ENCODE peak calls at places on chromosomes 11 and 22, in five cellular contexts. O, R, C, A and Y are unnamed samples.

GRCh38 chr11:118618991-118619375 is 11.6 kb downstream of the PHLDB1 start:
- DNase-seq in A (no peak), O (no peak), C (no peak), R (peak; percentile 83), Y (peak; percentile 46)

GRCh38 chr11:28250192-28250591 is 142.0 kb downstream of the METTL15 start:
- DNase-seq in A (no peak), R (no peak), C (no peak), O (no peak), Y (no peak)

GRCh38 chr11:57357310-57357709 is 19.2 kb downstream of the P2RX3 start:
- DNase-seq in O (no peak), C (no peak), A (no peak), R (no peak), Y (no peak)

GRCh38 chr11:95835351-95835750 is 45.1 kb downstream of the CEP57 start:
- DNase-seq in C (no peak), R (peak; percentile 6), O (no peak), A (no peak), Y (no peak)

GRCh38 chr11:35372565-35373283 is 46.6 kb downstream of the SLC1A2 start:
- DNase-seq in R (no peak), A (no peak), O (no peak), C (no peak), Y (no peak)

GRCh38 chr22:49997932-49998717 is 14.4 kb downstream of the IL17REL start:
- DNase-seq in C (no peak), R (no peak), A (no peak), O (no peak), Y (no peak)

GRCh38 chr11:31803813-31804438 is 7.2 kb downstream of the PAX6 start:
- DNase-seq in R (no peak), C (no peak), A (no peak), O (no peak), Y (no peak)

GRCh38 chr22:17734197-17734596 is 40.1 kb downstream of the BID start:
- DNase-seq in R (peak; percentile 69), O (no peak), C (peak; percentile 31), A (no peak), Y (no peak)

GRCh38 chr11:69501891-69502860 is 20.7 kb downstream of the LINC01488 start:
- DNase-seq in O (no peak), C (no peak), R (no peak), A (no peak), Y (no peak)

GRCh38 chr11:108588287-108588686 is 5.3 kb downstream of the EXPH5 start:
- DNase-seq in A (no peak), R (no peak), O (no peak), C (no peak), Y (no peak)

GRCh38 chr22:43343262-43343988 is at the start of gene SCUBE1:
- DNase-seq in A (peak; percentile 63), C (no peak), R (peak; percentile 9), O (peak; percentile 86), Y (no peak)

GRCh38 chr11:94769897-94770296 is 1.7 kb downstream of the AMOTL1 start:
- DNase-seq in R (no peak), C (no peak), A (no peak), O (no peak), Y (no peak)

GRCh38 chr11:128552783-128553661 is 34.3 kb downstream of the ETS1 start:
- DNase-seq in O (peak; percentile 35), C (no peak), R (peak; percentile 79), A (no peak), Y (peak; percentile 58)

GRCh38 chr11:67501854-67502253 is 3.3 kb downstream of the PITPNM1 start:
- DNase-seq in C (no peak), O (no peak), A (no peak), R (no peak), Y (no peak)

GRCh38 chr11:96388891-96389603 is 665 bp downstream of the CCDC82 start:
- DNase-seq in C (no peak), A (no peak), O (no peak), R (no peak), Y (no peak)

GRCh38 chr11:68946416-68947090 is 34.2 kb downstream of the MRGPRD start:
- DNase-seq in C (peak; percentile 63), A (no peak), R (peak; percentile 84), O (peak; percentile 50), Y (peak; percentile 15)

GRCh38 chr11:66841861-66842260 is 1.4 kb upstream of the RCE1 start:
- DNase-seq in R (no peak), A (no peak), C (no peak), O (no peak), Y (no peak)

GRCh38 chr22:49365910-49366309 is 461.8 kb downstream of the BRD1 start:
- DNase-seq in C (no peak), R (no peak), A (no peak), O (no peak), Y (no peak)

GRCh38 chr11:78050964-78051831 is 12.5 kb upstream of the THRSP start:
- DNase-seq in A (no peak), R (peak; percentile 80), C (peak; percentile 24), O (peak; percentile 58), Y (peak; percentile 76)

GRCh38 chr22:45692549-45692948 is 20.9 kb downstream of the ATXN10 start:
- DNase-seq in R (peak; percentile 53), C (no peak), O (no peak), A (no peak), Y (no peak)

GRCh38 chr11:21634491-21634890 is 558.4 kb upstream of the ANO5 start:
- DNase-seq in C (no peak), R (no peak), O (no peak), A (no peak), Y (no peak)

GRCh38 chr11:133660202-133660568 is 127.9 kb upstream of the OPCML start:
- DNase-seq in C (no peak), R (no peak), O (no peak), A (no peak), Y (no peak)

GRCh38 chr11:112270551-112271180 is 10.0 kb upstream of the PLET1 start:
- DNase-seq in R (no peak), O (peak; percentile 21), C (no peak), A (peak; percentile 59), Y (peak; percentile 26)

GRCh38 chr11:2798951-2799761 is 86.4 kb downstream of the CDKN1C start:
- DNase-seq in R (no peak), O (no peak), A (no peak), C (no peak), Y (no peak)

GRCh38 chr22:37253164-37253660 is 9.1 kb upstream of the RAC2 start:
- DNase-seq in A (no peak), R (no peak), O (no peak), C (no peak), Y (no peak)
- TF ChIP-seq CTCF in A (no peak), R (no peak), O (no peak), C (no peak), Y (no peak)

GRCh38 chr11:65204646-65205601 is 23.2 kb downstream of the CAPN1 start:
- DNase-seq in O (peak; percentile 58), C (no peak), A (peak; percentile 58), R (peak; percentile 37), Y (peak; percentile 43)

GRCh38 chr11:65205602-65205967 is 23.9 kb downstream of the CAPN1 start:
- DNase-seq in R (no peak), O (no peak), A (no peak), C (no peak), Y (no peak)

GRCh38 chr11:65207918-65208784 is 26.4 kb downstream of the CAPN1 start:
- DNase-seq in C (no peak), O (no peak), R (no peak), A (no peak), Y (no peak)

GRCh38 chr11:65206441-65206841 is 24.7 kb downstream of the CAPN1 start:
- DNase-seq in O (no peak), C (no peak), R (no peak), A (no peak), Y (no peak)

DNA sequence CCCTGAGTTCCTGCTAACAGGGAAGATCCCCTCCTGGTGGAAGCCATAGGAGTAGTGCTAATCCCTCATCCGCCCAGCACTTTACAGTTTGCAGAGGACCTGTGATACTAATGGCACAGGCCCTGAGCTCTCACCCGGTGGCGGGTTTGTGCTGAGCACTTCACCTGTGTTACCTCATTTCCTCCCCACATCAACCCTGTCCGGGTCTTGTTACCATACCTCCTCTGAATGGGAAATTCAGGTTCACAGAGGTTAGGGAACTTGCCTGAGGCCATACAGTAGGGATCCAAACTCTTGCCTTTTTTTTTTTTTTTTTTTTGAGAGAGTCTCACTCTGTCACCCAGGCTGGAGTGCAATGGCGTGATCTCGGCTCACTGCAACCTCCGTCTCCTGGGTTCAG is 25.2 kb downstream of the CAPN1 start:
- DNase-seq in R (no peak), A (no peak), O (no peak), C (no peak), Y (no peak)
- TF ChIP-seq CTCF in R (no peak), A (no peak), O (no peak), C (no peak), Y (no peak)

DNA sequence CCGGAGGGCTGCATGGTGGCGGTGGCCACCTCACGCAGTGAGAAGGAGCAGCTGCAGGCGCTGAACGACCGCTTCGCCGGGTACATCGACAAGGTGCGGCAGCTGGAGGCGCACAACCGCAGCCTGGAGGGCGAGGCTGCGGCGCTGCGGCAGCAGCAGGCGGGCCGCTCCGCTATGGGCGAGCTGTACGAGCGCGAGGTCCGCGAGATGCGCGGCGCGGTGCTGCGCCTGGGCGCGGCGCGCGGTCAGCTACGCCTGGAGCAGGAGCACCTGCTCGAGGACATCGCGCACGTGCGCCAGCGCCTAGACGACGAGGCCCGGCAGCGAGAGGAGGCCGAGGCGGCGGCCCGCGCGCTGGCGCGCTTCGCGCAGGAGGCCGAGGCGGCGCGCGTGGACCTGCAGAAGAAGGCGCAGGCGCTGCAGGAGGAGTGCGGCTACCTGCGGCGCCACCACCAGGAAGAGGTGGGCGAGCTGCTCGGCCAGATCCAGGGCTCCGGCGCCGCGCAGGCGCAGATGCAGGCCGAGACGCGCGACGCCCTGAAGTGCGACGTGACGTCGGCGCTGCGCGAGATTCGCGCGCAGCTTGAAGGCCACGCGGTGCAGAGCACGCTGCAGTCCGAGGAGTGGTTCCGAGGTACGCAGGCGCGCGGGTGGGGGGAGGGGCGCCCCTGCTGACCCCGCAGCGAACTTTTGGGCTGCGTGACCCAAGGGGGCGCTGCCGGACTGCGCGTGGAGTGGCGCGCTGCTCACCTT is 670 bp downstream of the NEFH start:
- DNase-seq in O (peak; percentile 66), R (peak; percentile 12), C (no peak), A (no peak), Y (no peak)
- TF ChIP-seq CTCF in O (no peak), R (no peak), C (no peak), A (no peak), Y (no peak)

GRCh38 chr11:131987703-131988102 is 617.3 kb downstream of the NTM start:
- DNase-seq in C (no peak), O (peak; percentile 21), R (no peak), A (no peak), Y (no peak)
- TF ChIP-seq CTCF in C (no peak), O (no peak), R (no peak), A (no peak), Y (no peak)